ENCODE peak calls at places on chromosome X, in four cellular contexts. I is MM.1S, A is OCI-LY7, O is hepatocyte. Q is an unnamed sample.

GRCh38 chrX:10341309-10341708 is 184.5 kb downstream of the CLCN4 start:
- DNase-seq in I (no peak), A (no peak), O (no peak), Q (peak; percentile 70)

GRCh38 chrX:69163936-69164741 is 1.1 kb downstream of the PJA1 start:
- DNase-seq in I (no peak), A (peak; percentile 41), O (peak; percentile 51), Q (no peak)

GRCh38 chrX:110021180-110022022 is 18.5 kb downstream of the TMEM164 start:
- DNase-seq in I (no peak), A (no peak), O (no peak), Q (no peak)

GRCh38 chrX:115362334-115363095 is 73.0 kb downstream of the LUZP4 start:
- DNase-seq in I (peak; percentile 23), A (no peak), O (no peak), Q (no peak)

GRCh38 chrX:153948002-153948466 is 3.6 kb upstream of the RENBP start:
- DNase-seq in I (no peak), A (no peak), O (no peak), Q (no peak)

GRCh38 chrX:16278927-16279326 is 111.6 kb downstream of the MAGEB17 start:
- DNase-seq in I (no peak), A (no peak), O (no peak), Q (no peak)

GRCh38 chrX:48558270-48558669 is 16.0 kb upstream of the RBM3 start:
- DNase-seq in I (no peak), A (no peak), O (no peak), Q (peak; percentile 89)

GRCh38 chrX:123983240-123983639 is 21.7 kb downstream of the STAG2 start:
- DNase-seq in I (no peak), A (no peak), O (no peak), Q (no peak)

GRCh38 chrX:67094061-67094460 is 449.8 kb upstream of the AR start:
- DNase-seq in I (no peak), A (no peak), O (no peak), Q (no peak)

GRCh38 chrX:127708155-127708554 is 344.0 kb downstream of the ACTRT1 start:
- DNase-seq in I (no peak), A (no peak), O (no peak), Q (peak; percentile 47)

GRCh38 chrX:140765043-140765784 is 55.7 kb downstream of the LINC00632 start:
- DNase-seq in I (no peak), A (no peak), O (peak; percentile 35), Q (peak; percentile 46)

GRCh38 chrX:12400218-12400617 is 261.9 kb downstream of the FRMPD4 start:
- DNase-seq in I (no peak), A (no peak), O (no peak), Q (no peak)

GRCh38 chrX:84155938-84156337 is 32.1 kb downstream of the RPS6KA6 start:
- DNase-seq in I (no peak), A (no peak), O (no peak), Q (peak; percentile 58)

GRCh38 chrX:69291111-69291510 is 125.9 kb upstream of the PJA1 start:
- DNase-seq in I (no peak), A (no peak), O (no peak), Q (no peak)

GRCh38 chrX:39948564-39948963 is 149.2 kb downstream of the BCOR start:
- DNase-seq in I (no peak), A (no peak), O (no peak), Q (no peak)

GRCh38 chrX:39950035-39950688 is 147.6 kb downstream of the BCOR start:
- DNase-seq in I (no peak), A (peak; percentile 42), O (no peak), Q (peak; percentile 49)

GRCh38 chrX:39944416-39944815 is 153.3 kb downstream of the BCOR start:
- DNase-seq in I (no peak), A (no peak), O (no peak), Q (no peak)

GRCh38 chrX:39945709-39946108 is 152.0 kb downstream of the BCOR start:
- DNase-seq in I (no peak), A (no peak), O (no peak), Q (no peak)

DNA sequence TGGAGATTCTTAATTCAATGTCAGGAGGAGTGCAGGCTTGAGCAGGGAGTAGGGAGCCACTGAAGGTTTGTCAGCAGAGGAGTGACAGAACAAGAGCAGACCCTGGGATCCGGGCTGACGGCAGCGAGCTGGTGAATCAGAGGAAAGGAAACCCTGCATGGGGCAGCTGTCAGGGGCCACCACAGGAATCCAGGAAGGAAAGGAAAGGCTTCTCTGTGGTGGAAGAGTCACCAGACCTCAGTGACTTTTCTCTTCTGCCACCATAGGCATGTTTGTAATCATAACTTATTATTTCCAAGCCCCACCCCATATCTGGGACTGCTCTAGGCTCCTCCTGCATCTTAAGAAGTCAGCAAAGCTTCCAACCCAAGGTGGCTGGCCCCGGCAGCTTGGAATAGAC is 150.9 kb downstream of the BCOR start:
- DNase-seq in I (no peak), A (no peak), O (no peak), Q (peak; percentile 77)
- TF ChIP-seq EZH2phosphoT487 in I (no peak), A (no peak), O (no peak), Q (no peak)

GRCh38 chrX:2690856-2691542 is at the start of gene CD99:
- DNase-seq in I (peak; percentile 46), A (peak; percentile 85), O (peak; percentile 97), Q (peak; percentile 77)
- H3K27ac ChIP-seq in I (no peak within 1 kb of the TSS), A (peak within 1 kb of the TSS; percentile 44), O (peak within 1 kb of the TSS; percentile 95), Q (peak within 1 kb of the TSS; percentile 58)

GRCh38 chrX:23981222-23981621 is 45.8 kb downstream of the KLHL15 start:
- DNase-seq in I (no peak), A (no peak), O (no peak), Q (no peak)
- H3K4me2 ChIP-seq in I (no peak overlapping the region), A (no peak overlapping the region), O (no peak overlapping the region), Q (no peak overlapping the region)

GRCh38 chrX:40175416-40176255 is 77.9 kb upstream of the BCOR start:
- DNase-seq in I (peak; percentile 77), A (peak; percentile 88), O (peak; percentile 84), Q (peak; percentile 48)

GRCh38 chrX:40176979-40177430 is 79.2 kb upstream of the BCOR start:
- DNase-seq in I (peak; percentile 42), A (no peak), O (peak; percentile 48), Q (no peak)

GRCh38 chrX:40177489-40177888 is 79.7 kb upstream of the BCOR start:
- DNase-seq in I (no peak), A (no peak), O (no peak), Q (peak; percentile 32)

GRCh38 chrX:40174594-40175415 is 77.0 kb upstream of the BCOR start:
- DNase-seq in I (peak; percentile 50), A (peak; percentile 75), O (peak; percentile 82), Q (peak; percentile 52)

GRCh38 chrX:40176256-40176978 is 78.7 kb upstream of the BCOR start:
- DNase-seq in I (peak; percentile 53), A (peak; percentile 84), O (peak; percentile 84), Q (peak; percentile 18)
- TF ChIP-seq EZH2phosphoT487 in I (no peak), A (no peak), O (no peak), Q (no peak)

GRCh38 chrX:71256051-71256450 is 2.1 kb upstream of the ZMYM3 start:
- DNase-seq in I (no peak), A (no peak), O (no peak), Q (no peak)
- H3K27ac ChIP-seq in I (no peak overlapping the region), A (peak overlapping the region; percentile 85), O (peak overlapping the region; percentile 89), Q (no peak overlapping the region)

DNA sequence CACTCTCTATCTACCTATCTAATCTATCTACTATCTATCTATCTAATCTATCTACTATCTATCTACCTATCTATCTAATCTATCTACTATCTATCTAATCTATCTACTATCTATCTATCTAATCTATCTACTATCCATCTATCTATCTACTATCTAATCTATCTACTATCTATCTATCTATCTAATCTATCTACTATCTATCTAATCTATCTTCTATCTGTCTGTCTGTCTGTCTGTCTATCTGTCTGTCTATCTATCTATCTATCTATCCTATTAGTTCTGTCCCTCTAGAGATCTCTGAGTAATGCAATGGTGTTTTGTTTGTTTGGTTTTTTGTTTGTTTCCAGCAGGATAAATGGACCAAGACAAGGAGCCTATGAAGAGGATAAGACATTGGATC is 9.4 kb upstream of the ASMTL start:
- DNase-seq in I (no peak), A (no peak), O (no peak), Q (no peak)
- H3K4me2 ChIP-seq in I (no peak overlapping the region), A (no peak overlapping the region), O (no peak overlapping the region), Q (peak overlapping the region; percentile 74)

GRCh38 chrX:150361777-150362351 is 1.3 kb upstream of the MAMLD1 start:
- DNase-seq in I (no peak), A (no peak), O (peak; percentile 31), Q (peak; percentile 36)

GRCh38 chrX:150362599-150363481 is at the start of gene MAMLD1:
- DNase-seq in I (peak; percentile 38), A (no peak), O (peak; percentile 61), Q (peak; percentile 84)

GRCh38 chrX:150361070-150361776 is 1.9 kb upstream of the MAMLD1 start:
- DNase-seq in I (no peak), A (no peak), O (peak; percentile 40), Q (peak; percentile 18)

GRCh38 chrX:150358651-150359050 is 4.5 kb upstream of the MAMLD1 start:
- DNase-seq in I (no peak), A (no peak), O (no peak), Q (no peak)

DNA sequence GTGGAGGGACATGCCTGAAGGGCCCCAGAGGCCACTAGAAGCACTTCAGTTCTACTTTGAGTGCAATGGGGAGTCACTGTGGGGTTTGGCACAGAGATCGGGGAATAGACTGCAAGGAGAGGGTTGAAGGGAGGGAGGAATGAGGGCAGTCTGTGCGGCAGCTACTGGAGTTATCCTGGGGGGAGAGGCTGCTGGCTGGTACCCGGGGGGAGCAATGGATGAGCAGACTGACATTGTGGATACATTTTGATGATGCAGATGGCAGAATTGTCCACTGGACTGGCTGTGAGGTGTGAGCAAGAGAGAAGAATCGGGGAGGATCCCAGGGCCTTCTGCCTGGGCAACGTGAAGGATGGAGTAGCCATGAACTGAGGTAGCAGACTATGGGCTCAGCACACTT is 2.8 kb upstream of the MAMLD1 start:
- DNase-seq in I (no peak), A (no peak), O (no peak), Q (no peak)
- TF ChIP-seq EZH2phosphoT487 in I (no peak), A (no peak), O (no peak), Q (no peak)

DNA sequence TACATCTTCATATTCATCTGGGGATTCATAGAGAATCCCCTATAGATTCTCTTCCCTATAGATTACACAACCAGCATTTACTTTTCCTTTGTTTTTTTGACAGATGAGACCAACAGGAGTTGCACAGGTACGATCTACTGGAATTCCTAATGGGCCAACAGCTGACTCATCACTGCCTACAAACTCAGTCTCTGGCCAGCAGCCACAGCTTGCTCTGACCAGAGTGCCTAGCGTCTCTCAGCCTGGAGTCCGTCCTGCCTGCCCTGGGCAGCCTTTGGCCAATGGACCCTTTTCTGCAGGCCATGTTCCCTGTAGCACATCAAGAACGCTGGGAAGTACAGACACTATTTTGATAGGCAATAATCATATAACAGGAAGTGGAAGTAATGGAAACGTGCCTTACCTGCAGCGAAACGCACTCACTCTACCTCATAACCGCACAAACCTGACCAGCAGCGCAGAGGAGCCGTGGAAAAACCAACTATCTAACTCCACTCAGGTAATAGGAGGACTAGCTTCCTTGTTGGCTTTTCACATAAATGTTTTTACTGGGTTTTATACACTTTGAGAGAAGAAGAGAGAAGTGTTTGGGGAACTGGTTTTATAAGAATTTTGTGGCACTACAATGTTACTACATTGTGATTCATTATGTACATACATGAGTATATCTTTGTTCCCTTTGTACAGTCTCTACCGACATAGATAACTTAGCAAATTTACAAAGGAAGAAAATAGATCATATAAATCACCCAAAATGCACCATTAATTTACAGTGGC is 137.2 kb downstream of the DIPK2B start:
- DNase-seq in I (no peak), A (no peak), O (peak; percentile 5), Q (peak; percentile 87)
- H3K27ac ChIP-seq in I (no peak overlapping the region), A (no peak overlapping the region), O (no peak overlapping the region), Q (peak overlapping the region; percentile 98)

Q was measured in PC-3.